ENCODE peak calls at places on chromosomes 16 and 17, in four cellular contexts. P is amniotic stem cell, H is psoas muscle, D is heart left ventricle. M is an unnamed sample.
A peak's percentile ranks its signal among the peaks of the same experiment; 100 is the strongest.

GRCh38 chr16:87926246-87927194 is 9.8 kb downstream of the CA5A start:
- DNase-seq in P (no peak), H (no peak), D (no peak), M (no peak)

GRCh38 chr17:15398291-15398690 is 56.9 kb upstream of the TEKT3 start:
- DNase-seq in P (no peak), H (peak; percentile 27), D (no peak), M (no peak)

GRCh38 chr17:76241205-76241539 is 879 bp upstream of the RNF157 start:
- DNase-seq in P (no peak), H (peak; percentile 46), D (no peak), M (no peak)

GRCh38 chr17:45282683-45283644 is 21.1 kb upstream of the SPATA32 start:
- DNase-seq in P (no peak), D (no peak), H (peak; percentile 78), M (no peak)

GRCh38 chr17:14068542-14069250 is 608 bp upstream of the COX10 start:
- DNase-seq in H (no peak), P (no peak), D (no peak), M (no peak)

GRCh38 chr17:78528541-78528940 is 48.7 kb downstream of the DNAH17 start:
- DNase-seq in P (no peak), H (no peak), D (no peak), M (no peak)

GRCh38 chr16:19783363-19783762 is 65.3 kb downstream of the IQCK start:
- DNase-seq in D (no peak), P (no peak), H (no peak), M (no peak)

GRCh38 chr17:36001862-36002603 is 680 bp upstream of the CCL15 start:
- DNase-seq in H (no peak), P (no peak), D (no peak), M (no peak)

GRCh38 chr16:68374961-68375660 is 64.3 kb downstream of the PRMT7 start:
- DNase-seq in P (no peak), D (no peak), H (no peak), M (no peak)

GRCh38 chr16:84303023-84303422 is 8.3 kb downstream of the WFDC1 start:
- DNase-seq in P (no peak), H (no peak), D (peak; percentile 38), M (peak; percentile 22)

GRCh38 chr17:40122466-40122943 is 734 bp downstream of the MSL1 start:
- DNase-seq in P (no peak), D (peak; percentile 57), H (peak; percentile 64), M (no peak)

GRCh38 chr16:74695450-74696422 is 4.9 kb downstream of the MLKL start:
- DNase-seq in D (peak; percentile 83), H (peak; percentile 75), P (peak; percentile 55), M (peak; percentile 72)

GRCh38 chr16:86809458-86809955 is 231.2 kb downstream of the FOXL1 start:
- DNase-seq in D (no peak), H (no peak), P (peak; percentile 66), M (peak; percentile 4)

GRCh38 chr16:2749476-2749875 is 3.0 kb upstream of the SRRM2 start:
- DNase-seq in P (no peak), D (no peak), H (no peak), M (no peak)

GRCh38 chr17:28901866-28902818 is 737 bp downstream of the DHRS13 start:
- DNase-seq in D (peak; percentile 35), H (peak; percentile 31), P (no peak), M (no peak)